ENCODE peak calls at places on chromosomes 13 and 19, in ten cellular contexts. One of them, this sample, is unnamed. For H3K9me3, the result is how much of the 10 kb centered on the place peaks cover.

GRCh38 chr19:19321143-19321577 is 531 bp downstream of the MAU2 start:
- DNase-seq in testis: peak
- DNase-seq in spleen: no peak
- DNase-seq in A549: peak
- DNase-seq in breast epithelium: no peak
- DNase-seq in stomach: no peak
- DNase-seq in upper lobe of left lung: no peak
- DNase-seq in tibial nerve: no peak
- DNase-seq in adrenal gland: no peak
- DNase-seq in IMR-90: no peak
- DNase-seq in this sample: no peak

GRCh38 chr13:113897161-113897560 is 33.3 kb upstream of the GAS6 start:
- DNase-seq in breast epithelium: peak
- DNase-seq in spleen: no peak
- DNase-seq in IMR-90: peak
- DNase-seq in upper lobe of left lung: no peak
- DNase-seq in stomach: no peak
- DNase-seq in tibial nerve: no peak
- DNase-seq in testis: no peak
- DNase-seq in adrenal gland: no peak
- DNase-seq in A549: peak
- DNase-seq in this sample: no peak

GRCh38 chr13:32594339-32594738 is 8.1 kb downstream of the PDS5B start:
- DNase-seq in upper lobe of left lung: no peak
- DNase-seq in spleen: no peak
- DNase-seq in breast epithelium: no peak
- DNase-seq in stomach: no peak
- DNase-seq in testis: no peak
- DNase-seq in A549: no peak
- DNase-seq in adrenal gland: no peak
- DNase-seq in IMR-90: peak
- DNase-seq in tibial nerve: no peak
- DNase-seq in this sample: no peak

GRCh38 chr19:13110099-13110610 is 6.4 kb downstream of the TRMT1 start:
- DNase-seq in adrenal gland: no peak
- DNase-seq in stomach: no peak
- DNase-seq in tibial nerve: no peak
- DNase-seq in upper lobe of left lung: no peak
- DNase-seq in IMR-90: no peak
- DNase-seq in testis: no peak
- DNase-seq in A549: no peak
- DNase-seq in breast epithelium: no peak
- DNase-seq in spleen: no peak
- DNase-seq in this sample: no peak

GRCh38 chr13:20610006-20610405 is 43.0 kb downstream of the IFT88 start:
- DNase-seq in IMR-90: peak
- DNase-seq in upper lobe of left lung: no peak
- DNase-seq in tibial nerve: no peak
- DNase-seq in testis: no peak
- DNase-seq in stomach: no peak
- DNase-seq in breast epithelium: no peak
- DNase-seq in adrenal gland: no peak
- DNase-seq in spleen: no peak
- DNase-seq in A549: no peak
- DNase-seq in this sample: no peak

GRCh38 chr13:89097994-89098393 is 1426.8 kb downstream of the SLITRK5 start:
- DNase-seq in tibial nerve: no peak
- DNase-seq in IMR-90: no peak
- DNase-seq in A549: no peak
- DNase-seq in testis: no peak
- DNase-seq in adrenal gland: no peak
- DNase-seq in stomach: no peak
- DNase-seq in upper lobe of left lung: no peak
- DNase-seq in spleen: no peak
- DNase-seq in breast epithelium: no peak
- DNase-seq in this sample: no peak

GRCh38 chr13:110388141-110388943 is 81.3 kb downstream of the COL4A2 start:
- DNase-seq in A549: no peak
- DNase-seq in upper lobe of left lung: peak
- DNase-seq in IMR-90: peak
- DNase-seq in spleen: no peak
- DNase-seq in breast epithelium: no peak
- DNase-seq in adrenal gland: no peak
- DNase-seq in stomach: no peak
- DNase-seq in testis: no peak
- DNase-seq in tibial nerve: no peak
- DNase-seq in this sample: no peak

GRCh38 chr13:99758465-99759162 is 213.0 kb downstream of the ZIC5 start:
- DNase-seq in tibial nerve: no peak
- DNase-seq in stomach: no peak
- DNase-seq in upper lobe of left lung: no peak
- DNase-seq in IMR-90: no peak
- DNase-seq in spleen: no peak
- DNase-seq in A549: no peak
- DNase-seq in testis: no peak
- DNase-seq in adrenal gland: no peak
- DNase-seq in breast epithelium: no peak
- DNase-seq in this sample: no peak

GRCh38 chr13:76012091-76012721 is 376.1 kb downstream of the LMO7 start:
- DNase-seq in stomach: no peak
- DNase-seq in breast epithelium: no peak
- DNase-seq in spleen: no peak
- DNase-seq in testis: no peak
- DNase-seq in IMR-90: peak
- DNase-seq in A549: peak
- DNase-seq in tibial nerve: no peak
- DNase-seq in upper lobe of left lung: no peak
- DNase-seq in adrenal gland: no peak
- DNase-seq in this sample: no peak

GRCh38 chr13:95020298-95020987 is 280.8 kb downstream of the ABCC4 start:
- DNase-seq in A549: no peak
- DNase-seq in testis: no peak
- DNase-seq in spleen: no peak
- DNase-seq in tibial nerve: no peak
- DNase-seq in breast epithelium: no peak
- DNase-seq in upper lobe of left lung: no peak
- DNase-seq in stomach: no peak
- DNase-seq in adrenal gland: no peak
- DNase-seq in IMR-90: no peak
- DNase-seq in this sample: no peak

GRCh38 chr13:37503287-37503686 is 95.3 kb downstream of the POSTN start:
- DNase-seq in stomach: no peak
- DNase-seq in testis: no peak
- DNase-seq in A549: no peak
- DNase-seq in tibial nerve: no peak
- DNase-seq in adrenal gland: no peak
- DNase-seq in breast epithelium: no peak
- DNase-seq in upper lobe of left lung: no peak
- DNase-seq in spleen: no peak
- DNase-seq in IMR-90: no peak
- DNase-seq in this sample: no peak

GRCh38 chr19:45404557-45405434 is at the start of gene PPP1R13L:
- DNase-seq in upper lobe of left lung: peak
- DNase-seq in A549: peak
- DNase-seq in testis: peak
- DNase-seq in breast epithelium: peak
- DNase-seq in stomach: peak
- DNase-seq in IMR-90: peak
- DNase-seq in spleen: peak
- DNase-seq in tibial nerve: no peak
- DNase-seq in adrenal gland: peak
- DNase-seq in this sample: peak

GRCh38 chr19:36032251-36033104 is at the start of gene CLIP3:
- DNase-seq in stomach: no peak
- DNase-seq in breast epithelium: no peak
- DNase-seq in spleen: no peak
- DNase-seq in adrenal gland: peak
- DNase-seq in upper lobe of left lung: no peak
- DNase-seq in testis: peak
- DNase-seq in IMR-90: peak
- DNase-seq in tibial nerve: no peak
- DNase-seq in A549: no peak
- DNase-seq in this sample: peak

GRCh38 chr19:13804830-13805683 is 9.8 kb downstream of the ZSWIM4 start:
- DNase-seq in tibial nerve: no peak
- DNase-seq in testis: no peak
- DNase-seq in stomach: no peak
- DNase-seq in spleen: peak
- DNase-seq in upper lobe of left lung: no peak
- DNase-seq in A549: no peak
- DNase-seq in breast epithelium: no peak
- DNase-seq in IMR-90: no peak
- DNase-seq in adrenal gland: peak
- DNase-seq in this sample: peak

DNA sequence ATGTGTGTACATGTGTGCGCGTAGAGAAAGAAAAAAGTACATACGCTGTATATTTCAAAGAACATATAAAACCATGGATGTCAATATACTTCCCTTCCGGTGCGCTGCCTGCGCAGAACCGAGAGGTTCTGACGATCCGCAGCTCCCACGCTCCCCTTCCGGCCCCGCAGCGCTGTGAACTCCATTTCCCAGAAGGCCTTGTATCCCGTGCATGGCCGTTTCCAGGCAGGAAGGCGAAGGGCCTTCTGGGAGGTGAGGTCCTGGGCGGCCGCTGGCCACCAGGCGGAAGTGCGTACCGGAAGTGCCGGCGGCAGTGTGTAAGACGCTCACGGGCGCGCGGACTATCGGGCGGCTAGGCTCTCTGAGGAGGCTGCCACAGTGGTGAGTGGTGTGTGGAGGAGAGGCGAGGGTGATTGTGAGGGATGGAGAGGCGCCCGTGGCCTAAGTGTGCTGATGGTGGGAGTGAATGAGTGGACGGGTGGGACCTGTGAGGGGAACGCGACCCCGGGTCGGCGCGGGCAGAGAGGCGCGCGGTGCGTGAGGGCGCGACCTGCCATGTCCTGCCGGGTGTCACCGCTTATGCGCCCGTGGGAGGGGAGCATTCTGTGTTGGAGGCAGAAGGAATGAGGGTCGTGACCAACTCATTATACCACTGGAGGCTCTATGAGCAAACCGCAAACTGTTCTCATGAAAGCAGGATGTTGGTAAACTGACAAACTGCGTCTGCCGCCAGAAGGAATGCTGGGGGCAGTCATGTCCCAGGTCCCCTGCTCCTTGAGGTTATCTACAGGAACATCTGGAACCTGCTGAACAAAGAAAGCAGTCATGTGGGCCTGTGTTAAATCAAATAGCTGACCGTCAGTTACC is at the start of gene ERVK3-1:
- DNase-seq in testis: peak
- DNase-seq in A549: peak
- DNase-seq in spleen: peak
- DNase-seq in tibial nerve: peak
- DNase-seq in breast epithelium: peak
- DNase-seq in stomach: peak
- DNase-seq in upper lobe of left lung: peak
- DNase-seq in IMR-90: peak
- DNase-seq in adrenal gland: peak
- DNase-seq in this sample: peak
- TF ChIP-seq CTCF in testis: peak
- TF ChIP-seq CTCF in A549: no peak
- TF ChIP-seq CTCF in spleen: peak
- TF ChIP-seq CTCF in tibial nerve: peak
- TF ChIP-seq CTCF in breast epithelium: peak
- TF ChIP-seq CTCF in stomach: peak
- TF ChIP-seq CTCF in upper lobe of left lung: peak
- TF ChIP-seq CTCF in IMR-90: no peak
- TF ChIP-seq CTCF in adrenal gland: peak
- TF ChIP-seq CTCF in this sample: peak

DNA sequence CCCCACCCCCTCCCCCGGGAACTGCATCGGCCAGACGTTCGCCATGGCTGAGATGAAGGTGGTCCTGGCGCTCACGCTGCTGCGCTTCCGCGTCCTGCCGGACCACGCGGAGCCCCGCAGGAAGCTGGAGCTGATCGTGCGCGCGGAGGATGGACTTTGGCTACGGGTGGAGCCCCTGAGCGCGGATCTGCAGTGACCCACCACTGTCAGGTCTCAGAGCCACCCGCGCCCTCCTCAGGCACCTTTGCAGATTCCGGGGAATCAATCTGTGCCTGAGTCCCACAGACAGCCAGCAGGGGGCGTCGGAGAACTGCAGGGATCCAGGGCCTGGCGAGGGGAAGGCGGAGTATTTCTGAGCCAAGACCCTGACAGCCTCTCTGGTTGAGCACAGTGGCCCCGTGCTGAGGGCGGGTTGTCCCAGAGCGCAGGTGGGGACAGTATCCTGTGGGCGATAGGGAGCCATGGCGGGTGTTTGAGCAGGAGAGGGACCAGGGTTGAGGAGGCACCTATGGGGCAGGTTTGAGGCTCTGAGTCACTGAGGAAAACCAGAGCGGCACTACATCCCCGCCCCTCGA is 30.4 kb upstream of the CYP4F8 start:
- DNase-seq in breast epithelium: peak
- DNase-seq in stomach: peak
- DNase-seq in A549: peak
- DNase-seq in testis: peak
- DNase-seq in adrenal gland: peak
- DNase-seq in IMR-90: peak
- DNase-seq in spleen: peak
- DNase-seq in tibial nerve: peak
- DNase-seq in upper lobe of left lung: peak
- DNase-seq in this sample: peak
- H3K9me3 ChIP-seq in breast epithelium: under half
- H3K9me3 ChIP-seq in stomach: under half
- H3K9me3 ChIP-seq in A549: under half
- H3K9me3 ChIP-seq in testis: under half
- H3K9me3 ChIP-seq in adrenal gland: under half
- H3K9me3 ChIP-seq in IMR-90: under half
- H3K9me3 ChIP-seq in spleen: under half
- H3K9me3 ChIP-seq in tibial nerve: under half
- H3K9me3 ChIP-seq in upper lobe of left lung: under half
- H3K9me3 ChIP-seq in this sample: under half

GRCh38 chr19:10812902-10813404 is 23.1 kb downstream of the TMED1 start:
- DNase-seq in breast epithelium: no peak
- DNase-seq in upper lobe of left lung: peak
- DNase-seq in stomach: peak
- DNase-seq in IMR-90: peak
- DNase-seq in testis: peak
- DNase-seq in A549: peak
- DNase-seq in tibial nerve: no peak
- DNase-seq in spleen: peak
- DNase-seq in adrenal gland: peak
- DNase-seq in this sample: peak
- TF ChIP-seq POLR2A in breast epithelium: no peak
- TF ChIP-seq POLR2A in upper lobe of left lung: no peak
- TF ChIP-seq POLR2A in stomach: no peak
- TF ChIP-seq POLR2A in IMR-90: no peak
- TF ChIP-seq POLR2A in testis: no peak
- TF ChIP-seq POLR2A in A549: no peak
- TF ChIP-seq POLR2A in tibial nerve: no peak
- TF ChIP-seq POLR2A in spleen: no peak
- TF ChIP-seq POLR2A in adrenal gland: no peak
- TF ChIP-seq POLR2A in this sample: no peak

GRCh38 chr19:51824603-51825002 is 29.6 kb downstream of the FPR3 start:
- DNase-seq in breast epithelium: no peak
- DNase-seq in testis: no peak
- DNase-seq in adrenal gland: peak
- DNase-seq in A549: no peak
- DNase-seq in upper lobe of left lung: no peak
- DNase-seq in IMR-90: no peak
- DNase-seq in spleen: no peak
- DNase-seq in stomach: no peak
- DNase-seq in tibial nerve: no peak
- DNase-seq in this sample: no peak

GRCh38 chr19:51830263-51830662 is 35.3 kb downstream of the FPR3 start:
- DNase-seq in A549: no peak
- DNase-seq in tibial nerve: no peak
- DNase-seq in testis: no peak
- DNase-seq in breast epithelium: no peak
- DNase-seq in spleen: no peak
- DNase-seq in adrenal gland: peak
- DNase-seq in IMR-90: no peak
- DNase-seq in stomach: no peak
- DNase-seq in upper lobe of left lung: no peak
- DNase-seq in this sample: no peak
- TF ChIP-seq CTCF in A549: no peak
- TF ChIP-seq CTCF in tibial nerve: no peak
- TF ChIP-seq CTCF in testis: no peak
- TF ChIP-seq CTCF in breast epithelium: no peak
- TF ChIP-seq CTCF in spleen: peak
- TF ChIP-seq CTCF in adrenal gland: peak
- TF ChIP-seq CTCF in IMR-90: no peak
- TF ChIP-seq CTCF in stomach: no peak
- TF ChIP-seq CTCF in upper lobe of left lung: no peak
- TF ChIP-seq CTCF in this sample: no peak